ENCODE peak calls at places on chromosomes 13 and 19, in five cellular contexts. U is AG09309, A is tibial nerve, I is gastrocnemius medialis, B is right lobe of liver. Q is an unnamed sample.

GRCh38 chr13:74325106-74325505 is 190.9 kb upstream of the KLF12 start:
- DNase-seq in U (peak; percentile 57), B (no peak), A (peak; percentile 9), I (no peak), Q (no peak)

GRCh38 chr13:70905035-70905434 is 796.8 kb upstream of the KLHL1 start:
- DNase-seq in I (no peak), A (no peak), U (no peak), B (no peak), Q (no peak)

GRCh38 chr19:41998246-41999020 is 4.4 kb upstream of the ATP1A3 start:
- DNase-seq in U (no peak), I (no peak), B (no peak), A (no peak), Q (no peak)

GRCh38 chr13:53001444-53001843 is 27.2 kb upstream of the OLFM4 start:
- DNase-seq in I (no peak), U (no peak), B (no peak), A (no peak), Q (no peak)

GRCh38 chr13:109693213-109693612 is 93.2 kb downstream of the IRS2 start:
- DNase-seq in A (no peak), I (no peak), B (no peak), U (no peak), Q (no peak)

GRCh38 chr13:49218493-49219051 is 1.6 kb upstream of the MLNR start:
- DNase-seq in I (no peak), A (no peak), B (no peak), U (no peak), Q (no peak)

GRCh38 chr19:42140125-42140754 is 8.0 kb upstream of the POU2F2 start:
- DNase-seq in U (no peak), I (no peak), B (peak; percentile 52), A (peak; percentile 43), Q (peak; percentile 64)

GRCh38 chr13:95474992-95475391 is 77.5 kb upstream of the CLDN10 start:
- DNase-seq in I (no peak), B (no peak), U (no peak), A (no peak), Q (no peak)

GRCh38 chr13:85266331-85266730 is 532.9 kb downstream of the SLITRK6 start:
- DNase-seq in U (no peak), I (no peak), B (no peak), A (no peak), Q (no peak)

GRCh38 chr19:51887522-51888498 is at the start of gene ZNF577:
- DNase-seq in A (peak; percentile 82), I (peak; percentile 81), B (peak; percentile 84), U (peak; percentile 70), Q (peak; percentile 90)

GRCh38 chr19:45890877-45891276 is 4.9 kb upstream of the IRF2BP1 start:
- DNase-seq in B (no peak), I (no peak), U (no peak), A (no peak), Q (no peak)

GRCh38 chr19:53333466-53334449 is at the start of gene ZNF845:
- DNase-seq in U (peak; percentile 55), A (peak; percentile 92), B (peak; percentile 94), I (peak; percentile 73), Q (peak; percentile 95)

GRCh38 chr19:53328967-53329366 is 4.6 kb upstream of the ZNF845 start:
- DNase-seq in U (no peak), A (no peak), I (no peak), B (peak; percentile 33), Q (peak; percentile 39)

GRCh38 chr19:53333071-53333465 is 481 bp upstream of the ZNF845 start:
- DNase-seq in U (no peak), I (peak; percentile 6), B (peak; percentile 37), A (peak; percentile 23), Q (peak; percentile 70)

GRCh38 chr19:53332484-53332883 is 1.1 kb upstream of the ZNF845 start:
- DNase-seq in B (no peak), A (no peak), I (no peak), U (no peak), Q (no peak)
- H3K4me3 ChIP-seq in B (no peak overlapping the region), A (peak overlapping the region; percentile 50), I (peak overlapping the region; percentile 58), U (peak overlapping the region; percentile 80), Q (peak overlapping the region; percentile 77)

DNA sequence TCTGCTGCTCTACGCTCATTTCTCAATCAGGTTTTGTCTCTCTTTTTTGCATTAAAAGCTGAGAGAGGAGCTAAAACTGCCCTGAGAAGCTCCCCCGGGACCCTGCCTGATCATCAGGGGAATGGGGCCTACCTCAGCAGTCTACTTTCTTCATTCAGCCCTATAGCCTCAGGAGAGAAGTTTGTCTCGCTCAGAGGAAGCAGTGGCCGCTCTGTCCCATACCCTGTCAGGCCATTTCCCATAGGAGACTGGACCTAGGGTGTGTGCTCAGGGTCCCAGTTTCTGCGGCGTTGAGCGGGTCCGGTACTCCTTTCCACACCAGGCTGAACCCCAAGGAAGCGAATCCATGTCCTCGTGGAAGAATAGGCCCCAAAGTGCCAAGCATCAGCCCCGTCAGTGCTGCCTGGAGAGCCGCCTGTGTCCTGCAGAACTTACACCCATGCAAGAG is 21.7 kb downstream of the UBE2L5 start:
- DNase-seq in I (no peak), U (no peak), B (no peak), A (no peak), Q (no peak)
- H3K4me3 ChIP-seq in I (no peak overlapping the region), U (no peak overlapping the region), B (no peak overlapping the region), A (no peak overlapping the region), Q (no peak overlapping the region)

DNA sequence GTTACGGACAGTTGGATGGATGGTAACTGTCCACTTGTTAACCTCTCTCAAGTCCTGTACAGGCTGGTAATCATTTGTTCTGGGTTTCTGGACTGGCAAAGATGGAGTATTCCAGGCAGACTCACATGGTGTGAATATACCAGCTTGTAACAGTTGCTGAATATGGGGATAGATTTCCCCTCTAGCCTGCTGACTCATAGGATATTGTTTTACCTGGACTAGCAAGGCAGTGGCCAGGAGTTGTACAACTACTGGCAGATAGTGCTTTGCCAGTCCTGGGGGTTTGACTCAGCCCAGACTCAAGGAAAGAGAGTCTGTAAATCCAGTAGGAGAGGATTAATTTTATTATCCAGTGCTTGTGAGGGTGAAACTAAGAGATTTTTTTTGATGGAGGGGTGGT is 74.0 kb downstream of the ZNF100 start:
- DNase-seq in A (no peak), U (no peak), B (no peak), I (no peak), Q (no peak)
- H3K4me3 ChIP-seq in A (no peak overlapping the region), U (no peak overlapping the region), B (no peak overlapping the region), I (no peak overlapping the region), Q (no peak overlapping the region)

GRCh38 chr19:48868196-48868886 is at the start of gene PLEKHA4:
- DNase-seq in U (no peak), B (peak; percentile 89), A (peak; percentile 67), I (no peak), Q (peak; percentile 70)
- H3K4me3 ChIP-seq in U (peak within 1 kb of the TSS; percentile 52), B (peak within 1 kb of the TSS; percentile 36), A (peak within 1 kb of the TSS; percentile 53), I (peak within 1 kb of the TSS; percentile 35), Q (peak within 1 kb of the TSS; percentile 53)

DNA sequence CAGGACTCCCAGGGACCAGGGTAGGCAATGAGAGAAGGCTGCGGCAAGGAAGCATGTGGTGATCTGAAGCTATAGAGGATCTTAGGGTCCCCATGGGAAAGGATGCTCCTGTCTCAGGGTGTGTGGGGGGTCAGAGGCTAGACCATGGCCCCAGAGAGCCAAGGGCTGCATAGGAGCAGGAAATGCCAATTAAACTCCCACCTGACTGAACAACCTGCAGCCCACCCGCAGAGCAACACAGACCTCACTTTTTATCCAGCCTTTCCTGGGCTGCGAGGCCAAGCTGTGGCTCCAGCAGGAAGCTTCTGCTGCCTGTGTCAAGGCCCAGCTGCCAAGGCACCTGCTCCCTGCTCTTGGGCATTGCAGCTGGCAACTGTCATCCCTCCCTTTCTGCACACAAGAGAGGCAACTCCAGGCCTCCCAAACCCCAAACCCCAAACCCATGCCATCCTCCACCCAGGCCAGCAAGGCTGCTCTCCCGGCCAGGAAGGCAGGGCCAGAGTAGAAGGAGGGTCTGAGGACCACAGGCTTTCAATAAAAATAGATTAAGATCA is 290.1 kb downstream of the FOXO1 start:
- DNase-seq in I (no peak), B (no peak), U (no peak), A (no peak), Q (no peak)
- H3K4me3 ChIP-seq in I (no peak overlapping the region), B (no peak overlapping the region), U (no peak overlapping the region), A (no peak overlapping the region), Q (no peak overlapping the region)

Q was measured in adrenal gland.